ENCODE peak calls at places on chromosome 2, in seven cellular contexts. One of them, this sample, is unnamed.

GRCh38 chr2:108922141-108922915 is 66.7 kb downstream of the EDAR start:
- DNase-seq in Peyer's patch: peak
- DNase-seq in stimulated activated CD8-positive, alpha-beta memory T cell treated with anti-CD3 and anti-CD28 coated beads, Interleukin-15, amount 100 ng/mL, for 24 hours: no peak
- DNase-seq in astrocyte of the spinal cord: peak
- DNase-seq in Calu3: no peak
- DNase-seq in PC-3: peak
- DNase-seq in non-pigmented ciliary epithelial cell: no peak
- DNase-seq in this sample: peak

GRCh38 chr2:10985260-10985659 is 73.5 kb downstream of the KCNF1 start:
- DNase-seq in Peyer's patch: peak
- DNase-seq in stimulated activated CD8-positive, alpha-beta memory T cell treated with anti-CD3 and anti-CD28 coated beads, Interleukin-15, amount 100 ng/mL, for 24 hours: no peak
- DNase-seq in astrocyte of the spinal cord: no peak
- DNase-seq in Calu3: no peak
- DNase-seq in PC-3: no peak
- DNase-seq in non-pigmented ciliary epithelial cell: no peak
- DNase-seq in this sample: no peak

GRCh38 chr2:239233576-239233975 is 167.2 kb downstream of the HDAC4 start:
- DNase-seq in Peyer's patch: peak
- DNase-seq in stimulated activated CD8-positive, alpha-beta memory T cell treated with anti-CD3 and anti-CD28 coated beads, Interleukin-15, amount 100 ng/mL, for 24 hours: no peak
- DNase-seq in astrocyte of the spinal cord: no peak
- DNase-seq in Calu3: no peak
- DNase-seq in PC-3: no peak
- DNase-seq in non-pigmented ciliary epithelial cell: no peak
- DNase-seq in this sample: no peak

GRCh38 chr2:2914252-2914651 is 463.4 kb downstream of the EIPR1 start:
- DNase-seq in Peyer's patch: no peak
- DNase-seq in stimulated activated CD8-positive, alpha-beta memory T cell treated with anti-CD3 and anti-CD28 coated beads, Interleukin-15, amount 100 ng/mL, for 24 hours: no peak
- DNase-seq in astrocyte of the spinal cord: no peak
- DNase-seq in Calu3: no peak
- DNase-seq in PC-3: no peak
- DNase-seq in non-pigmented ciliary epithelial cell: no peak
- DNase-seq in this sample: no peak

GRCh38 chr2:109436635-109437225 is 177.0 kb downstream of the SEPTIN10 start:
- DNase-seq in Peyer's patch: no peak
- DNase-seq in stimulated activated CD8-positive, alpha-beta memory T cell treated with anti-CD3 and anti-CD28 coated beads, Interleukin-15, amount 100 ng/mL, for 24 hours: no peak
- DNase-seq in astrocyte of the spinal cord: no peak
- DNase-seq in Calu3: no peak
- DNase-seq in PC-3: no peak
- DNase-seq in non-pigmented ciliary epithelial cell: no peak
- DNase-seq in this sample: no peak

GRCh38 chr2:37324536-37324785 is 172 bp downstream of the PRKD3 start:
- DNase-seq in Peyer's patch: peak
- DNase-seq in stimulated activated CD8-positive, alpha-beta memory T cell treated with anti-CD3 and anti-CD28 coated beads, Interleukin-15, amount 100 ng/mL, for 24 hours: no peak
- DNase-seq in astrocyte of the spinal cord: peak
- DNase-seq in Calu3: no peak
- DNase-seq in PC-3: no peak
- DNase-seq in non-pigmented ciliary epithelial cell: no peak
- DNase-seq in this sample: no peak

GRCh38 chr2:28052691-28053090 is 162.2 kb downstream of the BABAM2 start:
- DNase-seq in Peyer's patch: no peak
- DNase-seq in stimulated activated CD8-positive, alpha-beta memory T cell treated with anti-CD3 and anti-CD28 coated beads, Interleukin-15, amount 100 ng/mL, for 24 hours: no peak
- DNase-seq in astrocyte of the spinal cord: peak
- DNase-seq in Calu3: no peak
- DNase-seq in PC-3: no peak
- DNase-seq in non-pigmented ciliary epithelial cell: no peak
- DNase-seq in this sample: no peak

GRCh38 chr2:217994776-217995274 is 8.0 kb downstream of the TNS1 start:
- DNase-seq in Peyer's patch: no peak
- DNase-seq in stimulated activated CD8-positive, alpha-beta memory T cell treated with anti-CD3 and anti-CD28 coated beads, Interleukin-15, amount 100 ng/mL, for 24 hours: no peak
- DNase-seq in astrocyte of the spinal cord: peak
- DNase-seq in Calu3: no peak
- DNase-seq in PC-3: peak
- DNase-seq in non-pigmented ciliary epithelial cell: no peak
- DNase-seq in this sample: no peak

GRCh38 chr2:239466755-239467271 is 66.0 kb upstream of the HDAC4 start:
- DNase-seq in Peyer's patch: peak
- DNase-seq in stimulated activated CD8-positive, alpha-beta memory T cell treated with anti-CD3 and anti-CD28 coated beads, Interleukin-15, amount 100 ng/mL, for 24 hours: no peak
- DNase-seq in astrocyte of the spinal cord: no peak
- DNase-seq in Calu3: no peak
- DNase-seq in PC-3: no peak
- DNase-seq in non-pigmented ciliary epithelial cell: no peak
- DNase-seq in this sample: no peak

GRCh38 chr2:109173311-109174171 is 44.5 kb downstream of the SH3RF3 start:
- DNase-seq in Peyer's patch: peak
- DNase-seq in stimulated activated CD8-positive, alpha-beta memory T cell treated with anti-CD3 and anti-CD28 coated beads, Interleukin-15, amount 100 ng/mL, for 24 hours: no peak
- DNase-seq in astrocyte of the spinal cord: peak
- DNase-seq in Calu3: no peak
- DNase-seq in PC-3: no peak
- DNase-seq in non-pigmented ciliary epithelial cell: no peak
- DNase-seq in this sample: no peak

GRCh38 chr2:70305531-70305930 is 3.7 kb upstream of the FAM136A start:
- DNase-seq in Peyer's patch: no peak
- DNase-seq in stimulated activated CD8-positive, alpha-beta memory T cell treated with anti-CD3 and anti-CD28 coated beads, Interleukin-15, amount 100 ng/mL, for 24 hours: no peak
- DNase-seq in astrocyte of the spinal cord: no peak
- DNase-seq in Calu3: no peak
- DNase-seq in PC-3: no peak
- DNase-seq in non-pigmented ciliary epithelial cell: no peak
- DNase-seq in this sample: no peak

GRCh38 chr2:79630060-79630459 is 117.2 kb downstream of the CTNNA2 start:
- DNase-seq in Peyer's patch: no peak
- DNase-seq in stimulated activated CD8-positive, alpha-beta memory T cell treated with anti-CD3 and anti-CD28 coated beads, Interleukin-15, amount 100 ng/mL, for 24 hours: no peak
- DNase-seq in astrocyte of the spinal cord: peak
- DNase-seq in Calu3: no peak
- DNase-seq in PC-3: peak
- DNase-seq in non-pigmented ciliary epithelial cell: no peak
- DNase-seq in this sample: no peak

GRCh38 chr2:179263015-179263414 is 1.6 kb downstream of the SESTD1 start:
- DNase-seq in Peyer's patch: no peak
- DNase-seq in stimulated activated CD8-positive, alpha-beta memory T cell treated with anti-CD3 and anti-CD28 coated beads, Interleukin-15, amount 100 ng/mL, for 24 hours: no peak
- DNase-seq in astrocyte of the spinal cord: peak
- DNase-seq in Calu3: no peak
- DNase-seq in PC-3: peak
- DNase-seq in non-pigmented ciliary epithelial cell: no peak
- DNase-seq in this sample: no peak

GRCh38 chr2:128324008-128324896 is 5.6 kb upstream of the HS6ST1 start:
- DNase-seq in Peyer's patch: peak
- DNase-seq in stimulated activated CD8-positive, alpha-beta memory T cell treated with anti-CD3 and anti-CD28 coated beads, Interleukin-15, amount 100 ng/mL, for 24 hours: no peak
- DNase-seq in astrocyte of the spinal cord: no peak
- DNase-seq in Calu3: no peak
- DNase-seq in PC-3: no peak
- DNase-seq in non-pigmented ciliary epithelial cell: no peak
- DNase-seq in this sample: peak

GRCh38 chr2:135603543-135603942 is 72.3 kb downstream of the R3HDM1 start:
- DNase-seq in Peyer's patch: no peak
- DNase-seq in stimulated activated CD8-positive, alpha-beta memory T cell treated with anti-CD3 and anti-CD28 coated beads, Interleukin-15, amount 100 ng/mL, for 24 hours: no peak
- DNase-seq in astrocyte of the spinal cord: no peak
- DNase-seq in Calu3: no peak
- DNase-seq in PC-3: no peak
- DNase-seq in non-pigmented ciliary epithelial cell: no peak
- DNase-seq in this sample: no peak

GRCh38 chr2:191228861-191229260 is 16.3 kb upstream of the MYO1B start:
- DNase-seq in Peyer's patch: no peak
- DNase-seq in stimulated activated CD8-positive, alpha-beta memory T cell treated with anti-CD3 and anti-CD28 coated beads, Interleukin-15, amount 100 ng/mL, for 24 hours: no peak
- DNase-seq in astrocyte of the spinal cord: no peak
- DNase-seq in Calu3: no peak
- DNase-seq in PC-3: no peak
- DNase-seq in non-pigmented ciliary epithelial cell: no peak
- DNase-seq in this sample: no peak

GRCh38 chr2:174008720-174009119 is 43.5 kb upstream of the SP3 start:
- DNase-seq in Peyer's patch: no peak
- DNase-seq in stimulated activated CD8-positive, alpha-beta memory T cell treated with anti-CD3 and anti-CD28 coated beads, Interleukin-15, amount 100 ng/mL, for 24 hours: no peak
- DNase-seq in astrocyte of the spinal cord: no peak
- DNase-seq in Calu3: no peak
- DNase-seq in PC-3: no peak
- DNase-seq in non-pigmented ciliary epithelial cell: no peak
- DNase-seq in this sample: no peak

GRCh38 chr2:241950878-241951331 is 81.4 kb downstream of the RTP5 start:
- DNase-seq in Peyer's patch: peak
- DNase-seq in stimulated activated CD8-positive, alpha-beta memory T cell treated with anti-CD3 and anti-CD28 coated beads, Interleukin-15, amount 100 ng/mL, for 24 hours: peak
- DNase-seq in astrocyte of the spinal cord: peak
- DNase-seq in Calu3: peak
- DNase-seq in PC-3: peak
- DNase-seq in non-pigmented ciliary epithelial cell: no peak
- DNase-seq in this sample: peak

GRCh38 chr2:240399419-240400318 is 35.8 kb upstream of the GPC1 start:
- DNase-seq in Peyer's patch: no peak
- DNase-seq in stimulated activated CD8-positive, alpha-beta memory T cell treated with anti-CD3 and anti-CD28 coated beads, Interleukin-15, amount 100 ng/mL, for 24 hours: no peak
- DNase-seq in astrocyte of the spinal cord: no peak
- DNase-seq in Calu3: no peak
- DNase-seq in PC-3: no peak
- DNase-seq in non-pigmented ciliary epithelial cell: no peak
- DNase-seq in this sample: no peak

GRCh38 chr2:224042191-224042696 is 3.2 kb upstream of the SERPINE2 start:
- DNase-seq in Peyer's patch: no peak
- DNase-seq in stimulated activated CD8-positive, alpha-beta memory T cell treated with anti-CD3 and anti-CD28 coated beads, Interleukin-15, amount 100 ng/mL, for 24 hours: no peak
- DNase-seq in astrocyte of the spinal cord: peak
- DNase-seq in Calu3: no peak
- DNase-seq in PC-3: no peak
- DNase-seq in non-pigmented ciliary epithelial cell: no peak
- DNase-seq in this sample: no peak

GRCh38 chr2:207869784-207870778 is 100.4 kb upstream of the FZD5 start:
- DNase-seq in Peyer's patch: no peak
- DNase-seq in stimulated activated CD8-positive, alpha-beta memory T cell treated with anti-CD3 and anti-CD28 coated beads, Interleukin-15, amount 100 ng/mL, for 24 hours: no peak
- DNase-seq in astrocyte of the spinal cord: peak
- DNase-seq in Calu3: peak
- DNase-seq in PC-3: peak
- DNase-seq in non-pigmented ciliary epithelial cell: peak
- DNase-seq in this sample: peak

GRCh38 chr2:217947341-217948316 is 55.2 kb downstream of the TNS1 start:
- DNase-seq in Peyer's patch: no peak
- DNase-seq in stimulated activated CD8-positive, alpha-beta memory T cell treated with anti-CD3 and anti-CD28 coated beads, Interleukin-15, amount 100 ng/mL, for 24 hours: no peak
- DNase-seq in astrocyte of the spinal cord: no peak
- DNase-seq in Calu3: no peak
- DNase-seq in PC-3: no peak
- DNase-seq in non-pigmented ciliary epithelial cell: no peak
- DNase-seq in this sample: no peak

This sample was measured in colonic mucosa.